ENCODE peak calls at places on chromosomes 3 and 15, in four cellular contexts. H is HL-60, I is K562, F is GM12878. O is an unnamed sample.

GRCh38 chr3:81823086-81823485 is 61.6 kb upstream of the GBE1 start:
- DNase-seq in F (no peak), H (no peak), I (no peak), O (no peak)

GRCh38 chr3:197718904-197719303 is 17.8 kb downstream of the RUBCN start:
- DNase-seq in I (no peak), H (no peak), F (no peak), O (no peak)

GRCh38 chr3:12127366-12127765 is 31.3 kb downstream of the TIMP4 start:
- DNase-seq in H (no peak), F (no peak), I (no peak), O (no peak)

GRCh38 chr3:189270248-189270832 is 98.6 kb downstream of the TPRG1 start:
- DNase-seq in I (no peak), F (no peak), H (no peak), O (no peak)

GRCh38 chr15:53884441-53884840 is 93.8 kb upstream of the UNC13C start:
- DNase-seq in F (no peak), I (no peak), H (no peak), O (no peak)

GRCh38 chr15:60358935-60359672 is 38.7 kb downstream of the ANXA2 start:
- DNase-seq in F (no peak), I (no peak), H (no peak), O (no peak)

GRCh38 chr3:111610612-111611054 is 15.5 kb upstream of the ZBED2 start:
- DNase-seq in I (no peak), H (no peak), F (no peak), O (no peak)

GRCh38 chr15:37764733-37765191 is 169.7 kb upstream of the TMCO5A start:
- DNase-seq in H (peak; percentile 10), F (no peak), I (peak; percentile 41), O (no peak)

GRCh38 chr3:5726618-5727017 is 539.1 kb downstream of the EDEM1 start:
- DNase-seq in H (no peak), F (no peak), I (no peak), O (no peak)

GRCh38 chr3:191499307-191500125 is 38.6 kb downstream of the PYDC2 start:
- DNase-seq in F (no peak), I (peak; percentile 68), H (no peak), O (no peak)

GRCh38 chr3:38829404-38829803 is 13.4 kb upstream of the SCN10A start:
- DNase-seq in I (peak; percentile 18), H (no peak), F (no peak), O (no peak)

GRCh38 chr15:31480356-31481058 is 153.9 kb downstream of the KLF13 start:
- DNase-seq in I (no peak), F (no peak), H (no peak), O (no peak)

GRCh38 chr15:69909719-69910444 is 187.8 kb downstream of the TLE3 start:
- DNase-seq in F (no peak), I (peak; percentile 8), H (no peak), O (no peak)

GRCh38 chr3:160617636-160618035 is 52.3 kb upstream of the KPNA4 start:
- DNase-seq in F (no peak), I (no peak), H (no peak), O (no peak)

GRCh38 chr15:98755138-98755537 is 106.8 kb downstream of the IGF1R start:
- DNase-seq in H (no peak), I (no peak), F (no peak), O (no peak)

GRCh38 chr3:100634493-100635272 is 25.3 kb downstream of the ADGRG7 start:
- DNase-seq in H (no peak), F (peak; percentile 31), I (peak; percentile 60), O (no peak)

GRCh38 chr15:34084086-34084485 is 17.6 kb downstream of the EMC7 start:
- DNase-seq in I (no peak), H (no peak), F (no peak), O (no peak)

GRCh38 chr3:64915778-64916177 is 228.0 kb upstream of the ADAMTS9 start:
- DNase-seq in H (no peak), I (peak; percentile 36), F (no peak), O (no peak)

GRCh38 chr15:39530446-39531342 is 50.2 kb upstream of the THBS1 start:
- DNase-seq in I (no peak), H (no peak), F (no peak), O (no peak)

GRCh38 chr3:126849768-126850167 is 133.1 kb upstream of the PLXNA1 start:
- DNase-seq in H (no peak), I (no peak), F (no peak), O (no peak)

GRCh38 chr3:5787863-5788488 is 600.5 kb downstream of the EDEM1 start:
- DNase-seq in F (no peak), I (peak; percentile 30), H (peak; percentile 10), O (no peak)

GRCh38 chr3:151838574-151839312 is 24.8 kb downstream of the AADAC start:
- DNase-seq in F (peak; percentile 2), I (peak; percentile 85), H (peak; percentile 24), O (peak; percentile 21)

GRCh38 chr15:92519709-92520108 is 126.0 kb downstream of the ST8SIA2 start:
- DNase-seq in I (no peak), F (no peak), H (no peak), O (no peak)

GRCh38 chr3:157499342-157499963 is 3.8 kb downstream of the VEPH1 start:
- DNase-seq in F (no peak), H (no peak), I (no peak), O (no peak)

GRCh38 chr15:38564557-38565286 is at the start of gene RASGRP1:
- DNase-seq in F (no peak), H (peak; percentile 34), I (peak; percentile 78), O (peak; percentile 73)

DNA sequence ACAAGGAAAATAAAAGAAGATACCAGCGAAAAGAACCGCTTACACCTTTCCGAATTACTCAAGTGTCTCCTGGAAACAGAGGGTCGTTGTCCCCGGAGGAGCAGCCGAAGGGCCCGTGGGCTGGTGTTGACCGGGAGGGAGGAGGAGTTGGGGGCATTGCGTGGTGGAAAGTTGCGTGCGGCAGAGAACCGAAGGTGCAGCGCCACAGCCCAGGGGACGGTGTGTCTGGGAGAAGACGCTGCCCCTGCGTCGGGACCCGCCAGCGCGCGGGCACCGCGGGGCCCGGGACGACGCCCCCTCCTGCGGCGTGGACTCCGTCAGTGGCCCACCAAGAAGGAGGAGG is 325 bp downstream of the ALCAM start:
- DNase-seq in F (no peak), I (no peak), H (no peak), O (no peak)
- TF ChIP-seq SPI1 in F (no peak), I (no peak), H (no peak), O (no peak)

DNA sequence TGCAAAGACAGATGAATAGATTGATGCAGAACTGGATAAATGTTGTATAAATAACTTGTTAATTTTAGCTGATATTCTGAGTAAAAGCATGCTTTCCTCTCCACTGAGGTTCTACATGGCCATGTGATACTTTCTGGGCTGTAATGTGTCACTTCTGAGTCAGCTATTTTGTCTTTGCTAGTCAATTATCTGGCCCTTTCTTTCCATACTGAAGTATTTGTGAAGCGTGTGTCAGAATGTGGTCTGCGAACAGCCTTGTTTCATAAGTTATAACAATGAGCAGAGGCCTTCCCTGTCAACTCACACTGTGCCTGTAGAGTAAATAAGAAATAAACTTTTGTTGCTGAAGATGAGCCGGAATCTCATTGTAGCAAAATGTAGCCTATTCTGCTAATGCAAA is 1035.7 kb downstream of the PLOD2 start:
- DNase-seq in F (no peak), I (no peak), H (no peak), O (no peak)
- TF ChIP-seq SPI1 in F (no peak), I (no peak), H (no peak), O (no peak)

GRCh38 chr3:51605938-51606337 is 65.1 kb upstream of the TEX264 start:
- DNase-seq in H (no peak), F (no peak), I (no peak), O (no peak)

DNA sequence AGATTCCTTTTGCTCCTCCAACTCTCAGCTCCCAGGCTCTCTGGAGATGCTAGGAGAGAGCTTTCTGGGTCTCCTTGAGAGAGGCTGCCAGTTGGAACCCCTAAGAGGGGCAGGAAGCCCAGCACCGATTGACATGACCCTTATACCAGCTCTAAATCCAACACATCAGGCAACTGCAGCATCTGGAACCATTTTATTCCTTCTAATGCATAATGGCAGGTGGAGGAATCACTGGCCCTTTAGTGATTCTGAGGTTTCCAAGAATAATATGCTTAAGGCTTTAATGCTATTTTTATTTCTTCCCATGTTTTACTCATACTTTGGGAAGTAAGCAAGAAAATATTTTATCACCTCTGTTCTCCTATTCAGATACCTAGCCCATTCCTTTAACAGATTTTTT is 60.3 kb upstream of the TEX264 start:
- DNase-seq in I (no peak), F (no peak), H (no peak), O (no peak)
- TF ChIP-seq SPI1 in I (no peak), F (no peak), H (no peak), O (no peak)

GRCh38 chr3:49236226-49236625 is 40.8 kb downstream of the C3orf62 start:
- DNase-seq in H (no peak), F (no peak), I (no peak), O (no peak)
- TF ChIP-seq SPI1 in H (no peak), F (no peak), I (no peak), O (no peak)

GRCh38 chr15:85706779-85707518 is 87.8 kb downstream of the KLHL25 start:
- DNase-seq in H (no peak), F (peak; percentile 90), I (no peak), O (no peak)
- TF ChIP-seq SPI1 in H (no peak), F (peak; percentile 20), I (no peak), O (no peak)

O was measured in GM12891.